ENCODE peak calls at places on chromosome 12, in five cellular contexts. T, N, C, R and A are unnamed samples.

GRCh38 chr12:112117685-112118084 is 7.7 kb upstream of the TRAFD1 start:
- DNase-seq in T (no peak), C (no peak), N (peak), R (no peak), A (no peak)

GRCh38 chr12:77108707-77109106 is 43.3 kb upstream of the E2F7 start:
- DNase-seq in C (no peak), T (no peak), R (no peak), N (no peak), A (no peak)

GRCh38 chr12:69254046-69254445 is 14.7 kb downstream of the CPSF6 start:
- DNase-seq in T (no peak), R (peak), N (peak), C (peak), A (peak)

GRCh38 chr12:117048585-117048904 is 50.7 kb downstream of the TESC start:
- DNase-seq in R (no peak), N (no peak), T (no peak), C (no peak), A (no peak)

GRCh38 chr12:15863258-15863835 is 18.8 kb upstream of the STRAP start:
- DNase-seq in R (no peak), T (no peak), N (no peak), C (peak), A (peak)

GRCh38 chr12:1806301-1807106 is 13.9 kb upstream of the LRTM2 start:
- DNase-seq in C (no peak), R (no peak), N (no peak), T (no peak), A (no peak)

GRCh38 chr12:11826607-11827006 is 177.1 kb downstream of the ETV6 start:
- DNase-seq in C (no peak), R (peak), T (no peak), N (no peak), A (no peak)

GRCh38 chr12:75474121-75474520 is 6.4 kb upstream of the GLIPR1 start:
- DNase-seq in R (no peak), T (no peak), N (no peak), C (no peak), A (no peak)

GRCh38 chr12:120121766-120122293 is 5.3 kb upstream of the RAB35 start:
- DNase-seq in R (no peak), N (no peak), C (peak), T (no peak), A (peak)

GRCh38 chr12:2794261-2794735 is 472 bp upstream of the FKBP4 start:
- DNase-seq in R (no peak), C (no peak), N (no peak), T (peak), A (no peak)

GRCh38 chr12:94289551-94290312 is 141.4 kb downstream of the PLXNC1 start:
- DNase-seq in N (no peak), C (peak), T (peak), R (peak), A (no peak)

GRCh38 chr12:52891044-52891443 is 13.8 kb downstream of the KRT8 start:
- DNase-seq in C (no peak), N (peak), T (no peak), R (no peak), A (no peak)

GRCh38 chr12:85266391-85266790 is 13.6 kb upstream of the ALX1 start:
- DNase-seq in T (no peak), C (no peak), N (no peak), R (no peak), A (no peak)

GRCh38 chr12:131704509-131704908 is 6.4 kb upstream of the SFSWAP start:
- DNase-seq in N (no peak), T (no peak), C (no peak), R (no peak), A (no peak)

GRCh38 chr12:47778842-47779241 is 5.8 kb downstream of the SLC48A1 start:
- DNase-seq in N (no peak), R (no peak), T (no peak), C (no peak), A (no peak)

GRCh38 chr12:124920353-124920935 is 6.0 kb upstream of the UBC start:
- DNase-seq in T (no peak), R (no peak), N (no peak), C (no peak), A (no peak)

GRCh38 chr12:124917841-124918621 is 3.6 kb upstream of the UBC start:
- DNase-seq in R (peak), T (no peak), N (no peak), C (peak), A (peak)

GRCh38 chr12:124917135-124917840 is 2.8 kb upstream of the UBC start:
- DNase-seq in C (peak), R (peak), N (peak), T (peak), A (peak)

GRCh38 chr12:124921200-124922008 is 7.0 kb upstream of the UBC start:
- DNase-seq in T (peak), N (peak), R (peak), C (peak), A (peak)

DNA sequence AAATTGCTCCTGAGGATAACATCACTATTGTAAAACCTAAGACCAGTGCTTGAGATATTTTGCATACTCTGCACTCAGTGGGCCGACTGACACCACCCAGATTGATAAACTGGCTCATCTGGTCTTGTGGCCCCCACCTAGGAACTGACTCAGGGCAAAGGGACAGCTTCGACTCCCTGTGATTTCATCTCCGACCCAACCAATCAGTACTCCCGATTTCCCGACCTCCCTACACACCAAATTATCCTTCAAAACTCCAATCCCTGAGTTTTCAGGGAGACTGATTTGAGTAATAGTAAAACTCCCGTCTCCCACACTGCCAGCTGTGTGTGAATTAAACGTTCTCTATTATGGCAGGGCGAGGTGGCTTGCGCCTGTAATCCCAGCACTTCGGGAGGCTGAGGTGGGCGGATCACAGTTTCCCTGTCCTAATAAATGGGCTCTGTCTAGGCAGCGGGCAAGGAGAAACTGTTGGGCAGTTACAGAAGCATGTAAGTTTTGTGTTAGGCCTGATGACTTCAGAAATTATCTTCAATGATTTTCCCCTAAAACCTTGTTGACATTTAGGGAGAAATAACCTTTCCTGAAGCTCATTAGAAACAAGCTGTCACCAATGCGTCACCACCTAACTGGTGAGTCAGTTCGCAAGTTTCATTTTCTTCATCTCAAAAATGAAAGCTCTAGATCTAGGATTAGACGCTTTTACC is 5.3 kb upstream of the UBC start:
- DNase-seq in C (peak), R (peak), T (no peak), N (peak), A (no peak)
- TF ChIP-seq MAFK in C (no peak), R (no peak), T (no peak), N (no peak), A (no peak)

GRCh38 chr12:40515041-40515825 is 177.0 kb upstream of the CNTN1 start:
- DNase-seq in C (no peak), R (no peak), N (no peak), T (no peak), A (no peak)
- TF ChIP-seq MAFK in C (no peak), R (no peak), N (no peak), T (no peak), A (no peak)

DNA sequence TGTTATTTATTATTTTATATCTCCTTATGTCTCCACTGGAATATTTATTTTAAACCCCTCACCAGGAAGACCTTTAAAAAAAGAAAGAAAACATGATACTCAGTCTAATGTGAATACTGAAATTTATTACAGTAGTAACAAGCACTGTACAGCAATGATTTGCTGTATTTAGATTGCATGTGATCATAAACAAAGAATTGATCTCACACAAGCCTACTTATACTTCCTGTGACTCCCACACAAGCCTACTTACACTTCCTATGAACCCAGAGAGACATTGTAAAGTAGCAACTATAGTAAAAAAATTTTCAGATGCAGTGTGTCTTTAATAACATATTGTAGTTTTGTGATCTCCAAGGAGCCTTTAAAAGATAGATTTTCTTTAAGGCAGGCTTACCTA is 142.7 kb upstream of the SYT1 start:
- DNase-seq in R (no peak), N (no peak), C (peak), T (no peak), A (no peak)
- TF ChIP-seq MAFK in R (no peak), N (no peak), C (no peak), T (no peak), A (no peak)

DNA sequence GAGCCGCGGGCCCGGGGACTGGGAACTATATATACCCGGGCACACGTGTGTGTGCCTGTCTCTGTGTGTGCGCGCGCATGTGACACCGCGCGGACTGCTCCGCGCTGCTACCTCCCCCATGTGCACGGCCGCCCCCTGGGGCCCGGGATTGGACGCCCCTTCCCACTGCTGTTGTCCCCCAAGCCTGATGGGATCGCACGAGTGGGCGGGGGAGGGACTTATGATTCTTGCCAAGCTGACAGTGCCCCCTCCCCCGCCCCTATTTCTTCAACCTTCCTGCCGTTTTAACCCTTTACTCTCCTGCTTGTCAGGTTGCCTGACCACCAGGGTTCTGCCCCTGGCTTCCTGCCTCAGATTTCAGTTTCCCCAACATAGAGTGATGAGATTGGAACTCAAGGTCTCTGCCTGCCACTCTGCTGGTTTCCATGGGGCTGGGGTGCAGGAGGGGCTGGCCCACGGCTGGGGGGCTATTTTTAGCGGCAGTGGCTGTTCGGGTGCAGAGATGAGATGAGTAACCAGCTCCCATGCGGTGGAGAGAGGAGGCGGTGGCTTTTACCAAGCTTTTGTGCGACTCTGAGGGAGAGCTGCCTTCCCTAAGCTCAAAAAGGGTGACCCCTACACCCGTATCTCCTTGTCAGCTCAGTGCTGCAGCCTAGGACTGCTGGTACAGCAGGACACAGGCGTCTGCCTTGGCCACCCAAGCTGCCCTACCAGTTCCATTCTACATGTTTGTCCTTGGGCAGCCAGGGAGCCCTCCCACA is at the start of gene DDN:
- DNase-seq in C (peak), T (peak), R (peak), N (peak), A (no peak)
- TF ChIP-seq MAFK in C (no peak), T (no peak), R (no peak), N (no peak), A (no peak)

DNA sequence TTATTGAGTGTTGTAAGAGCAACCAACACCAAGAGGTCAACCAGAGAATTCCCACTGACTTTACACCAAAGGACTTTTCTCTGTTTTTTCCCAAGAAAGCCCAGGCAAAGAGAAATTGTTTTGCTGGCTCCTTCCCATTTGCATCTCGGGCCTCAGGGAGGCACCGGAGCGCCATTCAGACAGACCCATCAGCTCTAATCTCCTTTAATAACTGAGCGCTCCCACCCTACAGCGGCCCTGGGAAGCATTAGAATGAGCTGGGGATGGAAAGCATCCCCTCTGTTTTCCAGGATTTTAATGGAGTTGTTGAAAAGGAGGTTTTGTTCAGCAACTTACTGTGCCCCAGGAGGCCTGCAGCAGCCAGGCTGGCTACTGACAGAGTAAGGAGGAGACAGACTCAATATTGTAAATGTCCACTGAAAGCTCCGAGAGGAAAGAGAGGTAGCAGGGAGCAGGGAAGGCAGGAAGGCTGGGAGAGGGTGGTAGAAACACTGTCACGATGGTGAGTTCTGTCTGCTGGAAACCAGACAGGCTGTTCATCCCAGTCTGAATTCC is 62.3 kb upstream of the TMEM132D start:
- DNase-seq in C (no peak), T (peak), R (no peak), N (no peak), A (no peak)
- TF ChIP-seq MAFK in C (no peak), T (no peak), R (no peak), N (no peak), A (no peak)

GRCh38 chr12:121562484-121562883 is 18.3 kb downstream of the KDM2B start:
- DNase-seq in C (no peak), N (no peak), T (no peak), R (no peak), A (no peak)

DNA sequence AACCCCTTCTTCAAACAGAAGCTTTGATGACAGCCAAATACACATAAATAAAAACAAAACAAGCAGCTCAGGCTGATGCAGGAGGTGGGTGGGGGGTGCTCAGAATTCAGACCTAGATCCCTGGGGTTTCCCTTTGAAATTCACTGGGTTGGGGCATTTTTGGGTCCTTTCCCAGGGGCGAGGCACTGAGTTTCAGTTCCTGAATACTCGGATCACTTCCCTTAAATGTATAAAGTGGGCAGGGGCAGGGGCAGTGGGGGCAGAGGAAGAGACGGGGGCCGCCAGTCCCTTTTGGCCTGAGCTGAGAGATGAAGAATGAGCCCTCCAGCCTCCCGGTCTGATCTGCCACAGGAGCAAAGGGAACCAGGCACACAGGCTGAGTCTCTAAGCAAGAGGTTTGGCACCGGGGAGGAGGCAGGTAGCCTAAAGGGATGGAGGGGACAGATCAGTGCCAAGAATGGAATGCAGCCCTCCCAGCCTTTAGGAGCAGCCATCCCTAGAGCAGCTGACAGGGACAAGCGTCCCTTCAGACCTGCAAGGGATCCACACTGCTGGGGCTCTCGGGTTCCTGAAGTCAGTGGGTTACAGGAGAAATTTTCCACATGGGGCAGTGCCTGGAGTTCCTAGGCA is 20.3 kb downstream of the KDM2B start:
- DNase-seq in N (no peak), R (no peak), C (no peak), T (no peak), A (no peak)
- TF ChIP-seq MAFK in N (no peak), R (no peak), C (no peak), T (no peak), A (no peak)

DNA sequence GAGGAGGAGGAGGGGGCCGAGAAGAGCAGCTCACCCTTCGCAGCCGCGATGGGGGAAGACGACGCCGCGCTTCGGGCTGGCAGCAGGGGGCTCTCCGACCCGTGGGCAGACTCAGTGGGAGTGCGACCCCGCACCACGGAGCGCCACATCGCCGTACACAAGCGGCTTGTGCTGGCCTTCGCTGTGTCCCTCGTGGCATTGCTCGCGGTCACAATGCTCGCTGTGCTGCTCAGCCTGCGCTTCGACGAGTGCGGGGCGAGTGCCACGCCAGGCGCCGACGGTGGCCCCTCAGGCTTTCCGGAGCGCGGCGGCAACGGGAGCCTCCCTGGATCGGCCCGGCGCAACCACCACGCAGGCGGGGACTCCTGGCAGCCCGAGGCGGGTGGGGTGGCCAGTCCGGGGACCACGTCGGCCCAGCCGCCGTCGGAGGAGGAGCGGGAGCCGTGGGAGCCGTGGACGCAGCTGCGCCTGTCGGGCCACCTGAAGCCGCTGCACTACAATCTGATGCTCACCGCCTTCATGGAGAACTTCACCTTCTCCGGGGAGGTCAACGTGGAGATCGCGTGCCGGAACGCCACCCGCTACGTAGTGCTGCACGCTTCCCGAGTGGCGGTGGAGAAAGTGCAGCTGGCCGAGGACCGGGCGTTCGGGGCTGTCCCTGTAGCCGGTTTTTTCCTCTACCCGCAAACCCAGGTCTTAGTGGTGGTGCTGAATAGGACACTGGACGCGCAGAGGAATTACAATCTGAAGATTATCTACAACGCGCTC is 745 bp downstream of the TRHDE start:
- DNase-seq in C (peak), N (no peak), T (peak), R (no peak), A (no peak)
- TF ChIP-seq MAFK in C (no peak), N (no peak), T (no peak), R (no peak), A (no peak)